ENCODE peak calls at places on chromosomes 3 and 15, in six cellular contexts. P is CD8-positive, alpha-beta T cell; L is GM23338; O is MM.1S; J is CD4-positive, CD25-positive, alpha-beta regulatory T cell; X is breast epithelium. A is an unnamed sample.
A peak's percentile ranks its signal among the peaks of the same experiment; 100 is the strongest.

GRCh38 chr15:60901647-60902046 is 327.5 kb downstream of the RORA start:
- DNase-seq in P (no peak), L (no peak), O (peak; percentile 48), J (no peak), X (no peak), A (no peak)

GRCh38 chr3:159266779-159267178 is 464.9 kb downstream of the MFSD1 start:
- DNase-seq in P (no peak), L (peak; percentile 90), O (peak; percentile 46), J (no peak), X (no peak), A (no peak)

GRCh38 chr15:65470866-65471265 is 46.6 kb downstream of the DPP8 start:
- DNase-seq in P (no peak), L (no peak), O (no peak), J (no peak), X (no peak), A (no peak)

GRCh38 chr15:82790321-82790720 is 15.5 kb downstream of the FSD2 start:
- DNase-seq in P (no peak), L (no peak), O (no peak), J (no peak), X (no peak), A (no peak)

GRCh38 chr3:66986406-66986805 is 11.7 kb upstream of the KBTBD8 start:
- DNase-seq in P (no peak), L (no peak), O (no peak), J (no peak), X (no peak), A (no peak)

GRCh38 chr3:151787626-151788025 is 26.3 kb upstream of the AADAC start:
- DNase-seq in P (no peak), L (no peak), O (no peak), J (no peak), X (no peak), A (no peak)

GRCh38 chr3:56593455-56594158 is 36.6 kb downstream of the CCDC66 start:
- DNase-seq in P (peak; percentile 19), L (no peak), O (peak; percentile 72), J (peak; percentile 83), X (no peak), A (no peak)

GRCh38 chr3:7960601-7961000 is 541.0 kb upstream of the LMCD1 start:
- DNase-seq in P (no peak), L (no peak), O (no peak), J (no peak), X (no peak), A (no peak)

GRCh38 chr3:152969557-152970300 is 134.8 kb downstream of the P2RY1 start:
- DNase-seq in P (no peak), L (peak; percentile 20), O (no peak), J (no peak), X (no peak), A (peak; percentile 54)

GRCh38 chr3:62186967-62187366 is 186.4 kb downstream of the FEZF2 start:
- DNase-seq in P (no peak), L (peak; percentile 78), O (no peak), J (no peak), X (no peak), A (no peak)

GRCh38 chr3:36647423-36647853 is 116.9 kb downstream of the DCLK3 start:
- DNase-seq in P (no peak), L (no peak), O (no peak), J (no peak), X (no peak), A (no peak)

GRCh38 chr15:101483476-101483875 is 6.0 kb downstream of the PCSK6 start:
- DNase-seq in P (no peak), L (no peak), O (no peak), J (no peak), X (no peak), A (no peak)

GRCh38 chr15:100690786-100691160 is 88.4 kb downstream of the ASB7 start:
- DNase-seq in P (no peak), L (no peak), O (no peak), J (no peak), X (no peak), A (no peak)

GRCh38 chr15:37783290-37783689 is 151.2 kb upstream of the TMCO5A start:
- DNase-seq in P (no peak), L (peak; percentile 33), O (no peak), J (no peak), X (no peak), A (no peak)

GRCh38 chr3:148697311-148698189 is at the start of gene AGTR1:
- DNase-seq in P (no peak), L (peak; percentile 84), O (no peak), J (no peak), X (peak; percentile 56), A (no peak)

GRCh38 chr3:46881819-46882376 is 4.4 kb downstream of the PTH1R start:
- DNase-seq in P (no peak), L (peak; percentile 70), O (no peak), J (no peak), X (no peak), A (no peak)

GRCh38 chr15:52483712-52484111 is 45.0 kb downstream of the MYO5A start:
- DNase-seq in P (no peak), L (no peak), O (no peak), J (no peak), X (no peak), A (no peak)

GRCh38 chr3:46844851-46845250 is 18.4 kb downstream of the MYL3 start:
- DNase-seq in P (no peak), L (no peak), O (no peak), J (no peak), X (no peak), A (no peak)

GRCh38 chr3:64975138-64975537 is 287.3 kb upstream of the ADAMTS9 start:
- DNase-seq in P (no peak), L (no peak), O (no peak), J (no peak), X (no peak), A (peak; percentile 31)

GRCh38 chr3:190092250-190092649 is 28.4 kb downstream of the P3H2 start:
- DNase-seq in P (no peak), L (no peak), O (no peak), J (no peak), X (no peak), A (no peak)

GRCh38 chr15:68816795-68817303 is 3.8 kb downstream of the ANP32A start:
- DNase-seq in P (no peak), L (no peak), O (no peak), J (no peak), X (no peak), A (no peak)

GRCh38 chr15:88076246-88076645 is 180.3 kb downstream of the NTRK3 start:
- DNase-seq in P (no peak), L (no peak), O (no peak), J (no peak), X (no peak), A (no peak)

GRCh38 chr3:48591886-48592518 is 3.1 kb downstream of the COL7A1 start:
- DNase-seq in P (no peak), L (no peak), O (no peak), J (no peak), X (no peak), A (no peak)

GRCh38 chr3:33773627-33774026 is 24.8 kb upstream of the PDCD6IP start:
- DNase-seq in P (no peak), L (peak; percentile 18), O (no peak), J (no peak), X (no peak), A (no peak)

DNA sequence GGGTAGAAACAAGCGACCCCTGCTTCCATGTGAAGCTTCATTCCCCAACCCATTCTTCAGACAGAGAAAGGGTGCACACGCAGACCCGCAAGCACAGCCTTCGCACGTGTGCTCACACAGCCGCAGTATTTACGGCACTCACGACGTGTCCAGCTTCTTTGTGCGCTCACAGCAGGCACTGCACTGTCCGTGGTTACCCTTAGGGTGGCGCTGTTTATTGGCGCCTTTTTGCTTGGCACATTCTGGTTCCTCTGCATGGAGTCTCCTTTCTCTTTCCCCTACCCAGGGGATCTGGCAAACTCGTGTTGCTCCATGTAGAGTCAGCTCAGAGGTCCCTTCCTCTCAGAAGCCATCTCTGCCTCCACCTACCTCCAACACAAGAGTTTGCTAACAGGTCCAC is 115.1 kb downstream of the SLCO3A1 start:
- DNase-seq in P (no peak), L (peak; percentile 70), O (no peak), J (no peak), X (no peak), A (no peak)
- H3K27ac ChIP-seq in P (no peak overlapping the region), L (no peak overlapping the region), O (no peak overlapping the region), J (no peak overlapping the region), X (no peak overlapping the region), A (no peak overlapping the region)

GRCh38 chr3:11588755-11589154 is 55.0 kb downstream of the VGLL4 start:
- DNase-seq in P (no peak), L (no peak), O (no peak), J (no peak), X (no peak), A (no peak)
- H3K27ac ChIP-seq in P (no peak overlapping the region), L (no peak overlapping the region), O (no peak overlapping the region), J (no peak overlapping the region), X (peak overlapping the region; percentile 86), A (no peak overlapping the region)

GRCh38 chr3:172519740-172520139 is 3.5 kb downstream of the TNFSF10 start:
- DNase-seq in P (no peak), L (no peak), O (no peak), J (no peak), X (no peak), A (no peak)

GRCh38 chr3:172519241-172519640 is 4.0 kb downstream of the TNFSF10 start:
- DNase-seq in P (no peak), L (no peak), O (no peak), J (no peak), X (no peak), A (no peak)

GRCh38 chr3:172517859-172518466 is 5.3 kb downstream of the TNFSF10 start:
- DNase-seq in P (no peak), L (no peak), O (no peak), J (no peak), X (no peak), A (no peak)

GRCh38 chr3:172522871-172523818 is at the start of gene TNFSF10:
- DNase-seq in P (peak; percentile 15), L (peak; percentile 58), O (peak; percentile 90), J (peak; percentile 61), X (peak; percentile 60), A (peak; percentile 57)

DNA sequence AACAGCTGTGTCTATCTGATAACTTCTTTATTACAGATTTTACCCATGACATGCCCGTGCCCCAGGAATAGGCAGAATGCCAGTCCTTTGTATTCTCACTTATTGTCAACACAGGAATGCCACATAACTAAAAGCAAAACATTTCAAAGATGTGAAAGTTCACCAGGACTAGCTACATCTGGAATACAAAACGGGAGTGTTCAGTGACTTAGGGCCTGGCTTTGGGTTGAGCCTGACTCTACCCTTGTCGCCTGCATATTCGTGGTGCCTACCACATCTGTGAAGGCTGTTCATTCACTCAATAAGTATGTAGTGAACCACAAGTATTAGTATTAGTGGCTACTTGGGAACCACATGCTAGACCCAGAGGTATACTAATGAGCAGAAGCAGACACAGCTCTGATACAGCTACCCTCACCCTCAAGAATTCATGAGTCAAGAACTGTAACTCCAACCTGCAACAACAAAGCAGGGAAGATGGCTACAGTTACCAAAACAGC is 2.8 kb downstream of the TNFSF10 start:
- DNase-seq in P (no peak), L (no peak), O (no peak), J (no peak), X (no peak), A (peak; percentile 80)
- H3K27ac ChIP-seq in P (no peak overlapping the region), L (no peak overlapping the region), O (no peak overlapping the region), J (peak overlapping the region; percentile 26), X (peak overlapping the region; percentile 92), A (peak overlapping the region; percentile 95)

DNA sequence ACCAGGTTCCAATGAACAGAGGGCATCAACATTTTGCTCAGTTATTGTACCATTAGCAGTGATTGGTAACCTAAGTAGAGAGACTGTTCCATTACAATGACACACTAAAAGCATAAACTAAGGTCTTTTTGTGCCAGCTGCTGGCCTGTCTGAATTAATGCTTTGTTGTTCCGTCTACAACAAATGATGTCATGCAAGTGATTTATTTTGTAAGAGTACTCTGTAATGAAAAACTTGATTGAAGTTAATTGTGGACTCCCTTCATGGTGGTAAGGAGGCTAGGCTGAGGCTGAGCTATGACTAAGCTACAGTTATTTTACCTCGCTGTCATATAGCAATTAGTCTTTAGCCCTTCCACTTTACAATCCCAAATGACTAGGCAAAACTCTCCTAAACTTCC is 23.2 kb downstream of the RCN2 start:
- DNase-seq in P (no peak), L (no peak), O (no peak), J (no peak), X (no peak), A (no peak)
- H3K27ac ChIP-seq in P (no peak overlapping the region), L (peak overlapping the region; percentile 65), O (no peak overlapping the region), J (no peak overlapping the region), X (no peak overlapping the region), A (no peak overlapping the region)